ENCODE peak calls at places on chromosomes 1 and 21, in nine cellular contexts. U, O, I, D, M, L, Z, Q and J are unnamed samples. For H3K4me1, the result is how much of the 10 kb centered on the place peaks cover.

GRCh38 chr21:33461538-33462250 is 18.1 kb downstream of the TMEM50B start:
- DNase-seq in U (no peak), Q (no peak), D (no peak), Z (no peak), I (no peak), O (no peak), L (no peak), M (no peak), J (no peak)

GRCh38 chr1:119367332-119368124 is 1.1 kb upstream of the HAO2 start:
- DNase-seq in M (no peak), U (peak), O (no peak), Q (peak), I (peak), Z (no peak), D (peak), L (no peak), J (no peak)

GRCh38 chr1:30887485-30888315 is 20.9 kb downstream of the SDC3 start:
- DNase-seq in U (no peak), Z (no peak), M (no peak), Q (peak), I (no peak), L (no peak), D (peak), O (no peak), J (no peak)

GRCh38 chr1:156625436-156626078 is 6.3 kb downstream of the HAPLN2 start:
- DNase-seq in M (peak), L (peak), U (peak), Q (peak), D (peak), I (peak), Z (peak), O (peak), J (peak)

GRCh38 chr21:42191978-42192595 is 26.9 kb upstream of the ABCG1 start:
- DNase-seq in L (no peak), Z (no peak), I (no peak), Q (no peak), U (no peak), D (no peak), O (no peak), M (no peak), J (no peak)

GRCh38 chr1:177556163-177556562 is 385.4 kb downstream of the BRINP2 start:
- DNase-seq in O (no peak), I (no peak), Q (no peak), D (no peak), Z (no peak), L (no peak), M (no peak), U (no peak), J (no peak)

GRCh38 chr1:16393255-16394177 is 26.5 kb downstream of the SZRD1 start:
- DNase-seq in D (no peak), O (no peak), Q (no peak), I (peak), Z (no peak), L (no peak), M (no peak), U (no peak), J (no peak)

GRCh38 chr1:2987773-2988172 is 33.5 kb upstream of the ACTRT2 start:
- DNase-seq in M (no peak), L (no peak), D (no peak), Q (no peak), I (no peak), O (no peak), U (no peak), Z (peak), J (peak)

GRCh38 chr1:155128755-155129473 is 1.2 kb downstream of the EFNA1 start:
- DNase-seq in M (peak), Z (no peak), Q (no peak), D (peak), O (no peak), U (no peak), L (no peak), I (peak), J (peak)

GRCh38 chr21:26846036-26846931 is 1.1 kb upstream of the ADAMTS1 start:
- DNase-seq in D (peak), O (peak), U (peak), L (peak), I (peak), Q (peak), M (peak), Z (peak), J (peak)

GRCh38 chr1:180262628-180263488 is 32.8 kb downstream of the LHX4 start:
- DNase-seq in U (no peak), Z (no peak), I (peak), O (no peak), Q (no peak), D (no peak), L (no peak), M (no peak), J (no peak)

GRCh38 chr1:41498809-41499208 is 14.3 kb upstream of the EDN2 start:
- DNase-seq in Z (peak), I (peak), M (peak), L (peak), D (no peak), U (no peak), O (no peak), Q (peak), J (no peak)

GRCh38 chr1:906532-907420 is 16.9 kb upstream of the SAMD11 start:
- DNase-seq in I (peak), M (peak), Z (peak), O (peak), L (peak), Q (peak), D (no peak), U (peak), J (peak)

GRCh38 chr1:246365708-246366107 is 141.4 kb downstream of the SMYD3 start:
- DNase-seq in O (no peak), Q (no peak), I (no peak), L (no peak), D (peak), U (no peak), Z (no peak), M (no peak), J (no peak)

GRCh38 chr1:162756523-162756922 is 34.0 kb upstream of the HSD17B7 start:
- DNase-seq in O (no peak), Z (no peak), L (no peak), M (no peak), D (peak), U (no peak), Q (peak), I (peak), J (no peak)

GRCh38 chr1:30397576-30397975 is 325.8 kb downstream of the MATN1 start:
- DNase-seq in Q (no peak), U (no peak), L (no peak), D (no peak), O (no peak), Z (peak), I (no peak), M (no peak), J (no peak)

GRCh38 chr1:234730542-234731370 is 120.8 kb upstream of the IRF2BP2 start:
- DNase-seq in O (no peak), U (no peak), Q (no peak), Z (no peak), I (no peak), L (no peak), D (peak), M (no peak), J (no peak)

GRCh38 chr21:29378814-29379213 is 80.1 kb downstream of the BACH1 start:
- DNase-seq in Z (no peak), M (no peak), Q (no peak), U (no peak), I (peak), O (no peak), L (peak), D (no peak), J (no peak)

GRCh38 chr1:22416555-22417454 is 34.8 kb upstream of the ZBTB40 start:
- DNase-seq in I (peak), U (peak), O (no peak), D (peak), Z (no peak), Q (peak), L (peak), M (peak), J (peak)

GRCh38 chr21:41167348-41168342 is at the start of gene BACE2:
- DNase-seq in M (peak), L (peak), U (peak), O (peak), Z (peak), I (peak), Q (peak), D (peak), J (peak)

GRCh38 chr1:115246526-115246925 is 91.5 kb downstream of the NGF start:
- DNase-seq in L (no peak), M (no peak), Q (peak), I (no peak), O (no peak), Z (no peak), D (no peak), U (no peak), J (no peak)

GRCh38 chr1:157090196-157090647 is 9.4 kb downstream of the ETV3L start:
- DNase-seq in U (peak), Z (peak), D (peak), M (peak), O (peak), L (peak), Q (peak), I (peak), J (peak)

GRCh38 chr21:15219866-15220265 is 155.1 kb upstream of the NRIP1 start:
- DNase-seq in U (no peak), Z (no peak), M (no peak), Q (no peak), O (no peak), L (no peak), D (no peak), I (no peak), J (no peak)

GRCh38 chr1:224703702-224704408 is 87.7 kb downstream of the CNIH3 start:
- DNase-seq in I (no peak), O (no peak), D (no peak), Z (no peak), U (no peak), M (no peak), Q (no peak), L (no peak), J (no peak)

GRCh38 chr1:194618101-194618500 is 1431.7 kb upstream of the B3GALT2 start:
- DNase-seq in M (no peak), I (no peak), Q (no peak), O (no peak), Z (no peak), L (no peak), D (no peak), U (no peak), J (no peak)

GRCh38 chr1:18198240-18198639 is 90.6 kb downstream of the IGSF21 start:
- DNase-seq in Q (no peak), L (no peak), M (no peak), Z (no peak), U (no peak), D (no peak), O (no peak), I (no peak), J (no peak)

GRCh38 chr1:211577826-211578639 is 928 bp downstream of the SLC30A1 start:
- DNase-seq in Q (peak), D (peak), U (peak), Z (peak), I (peak), M (peak), O (peak), L (peak), J (peak)

GRCh38 chr1:162690672-162691434 is 58.6 kb downstream of the DDR2 start:
- DNase-seq in D (peak), L (no peak), O (peak), Z (peak), Q (peak), U (peak), M (peak), I (peak), J (no peak)

GRCh38 chr1:201422436-201423030 is 1.0 kb upstream of the TNNI1 start:
- DNase-seq in Q (no peak), D (no peak), U (no peak), Z (no peak), I (no peak), M (no peak), O (no peak), L (no peak), J (no peak)

GRCh38 chr1:21669033-21669286 is 197 bp downstream of the RAP1GAP start:
- DNase-seq in M (no peak), U (peak), O (no peak), Z (no peak), D (no peak), I (no peak), Q (no peak), L (no peak), J (no peak)

GRCh38 chr1:100622037-100622436 is 84.1 kb downstream of the GPR88 start:
- DNase-seq in U (peak), D (peak), L (peak), I (peak), M (no peak), O (no peak), Z (no peak), Q (peak), J (no peak)

GRCh38 chr1:6922096-6922931 is 137.1 kb downstream of the CAMTA1 start:
- DNase-seq in U (peak), O (no peak), L (no peak), D (peak), M (no peak), I (peak), Q (peak), Z (peak), J (no peak)

GRCh38 chr1:186325239-186325638 is 49.8 kb downstream of the TPR start:
- DNase-seq in O (no peak), U (peak), D (peak), M (no peak), I (peak), Z (no peak), Q (peak), L (no peak), J (no peak)

GRCh38 chr1:245348626-245349025 is 193.8 kb downstream of the KIF26B start:
- DNase-seq in D (no peak), Z (peak), U (no peak), M (no peak), O (no peak), Q (no peak), I (no peak), L (no peak), J (no peak)

GRCh38 chr1:172040466-172040865 is 199.2 kb downstream of the DNM3 start:
- DNase-seq in L (no peak), I (peak), D (no peak), Q (peak), U (no peak), M (no peak), Z (no peak), O (no peak), J (no peak)

GRCh38 chr1:230401096-230401495 is 25.0 kb downstream of the PGBD5 start:
- DNase-seq in L (no peak), M (no peak), I (no peak), U (no peak), Q (no peak), O (no peak), D (no peak), Z (no peak), J (no peak)

GRCh38 chr1:203663294-203663693 is 36.7 kb downstream of the ATP2B4 start:
- DNase-seq in Z (no peak), U (no peak), I (peak), M (no peak), O (no peak), D (no peak), Q (peak), L (no peak), J (no peak)

GRCh38 chr21:35032474-35033263 is 16.4 kb downstream of the RUNX1 start:
- DNase-seq in Z (no peak), I (no peak), L (no peak), O (no peak), D (no peak), M (no peak), U (no peak), Q (no peak), J (no peak)
- H3K4me1 ChIP-seq in Z (under half), I (under half), L (under half), O (under half), D (under half), M (under half), U (under half), Q (under half), J (under half)

DNA sequence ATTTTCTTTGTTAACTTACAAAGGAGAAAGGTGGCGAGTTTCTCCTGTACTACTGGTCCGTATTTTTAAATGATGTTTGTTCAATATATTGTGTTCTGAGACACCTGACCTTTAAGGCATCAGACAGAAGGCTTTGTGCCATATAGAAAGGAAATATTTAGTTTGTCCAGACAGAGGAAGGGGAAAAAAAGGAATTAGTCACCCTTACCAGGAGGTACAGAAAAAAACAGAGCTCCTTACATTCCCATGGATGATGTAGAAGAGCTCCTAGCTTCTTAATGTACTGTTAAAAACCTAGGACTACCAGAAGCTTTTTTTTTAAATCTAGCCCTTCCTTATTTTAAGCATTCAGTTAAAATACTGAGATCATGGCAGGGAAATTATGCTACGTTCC is 12.4 kb upstream of the PODN start:
- DNase-seq in I (no peak), M (no peak), Q (no peak), U (no peak), O (no peak), Z (no peak), D (no peak), L (no peak), J (no peak)
- H3K4me3 ChIP-seq in I (no peak), M (no peak), Q (no peak), U (no peak), O (no peak), Z (no peak), D (no peak), L (no peak), J (no peak)

GRCh38 chr1:10687142-10687715 is 109.2 kb downstream of the CASZ1 start:
- DNase-seq in L (no peak), Z (no peak), D (no peak), I (no peak), M (no peak), Q (no peak), U (no peak), O (no peak), J (peak)
- H3K4me1 ChIP-seq in L (under half), Z (half or more), D (under half), I (half or more), M (half or more), Q (under half), U (under half), O (under half), J (under half)

GRCh38 chr21:9758141-9758540 is 763.2 kb upstream of the TPTE start:
- DNase-seq in D (no peak), M (no peak), I (no peak), L (no peak), U (no peak), Z (no peak), O (no peak), Q (no peak), J (no peak)
- H3K4me3 ChIP-seq in D (peak), M (no peak), I (no peak), L (no peak), U (no peak), Z (no peak), O (no peak), Q (no peak), J (no peak)

DNA sequence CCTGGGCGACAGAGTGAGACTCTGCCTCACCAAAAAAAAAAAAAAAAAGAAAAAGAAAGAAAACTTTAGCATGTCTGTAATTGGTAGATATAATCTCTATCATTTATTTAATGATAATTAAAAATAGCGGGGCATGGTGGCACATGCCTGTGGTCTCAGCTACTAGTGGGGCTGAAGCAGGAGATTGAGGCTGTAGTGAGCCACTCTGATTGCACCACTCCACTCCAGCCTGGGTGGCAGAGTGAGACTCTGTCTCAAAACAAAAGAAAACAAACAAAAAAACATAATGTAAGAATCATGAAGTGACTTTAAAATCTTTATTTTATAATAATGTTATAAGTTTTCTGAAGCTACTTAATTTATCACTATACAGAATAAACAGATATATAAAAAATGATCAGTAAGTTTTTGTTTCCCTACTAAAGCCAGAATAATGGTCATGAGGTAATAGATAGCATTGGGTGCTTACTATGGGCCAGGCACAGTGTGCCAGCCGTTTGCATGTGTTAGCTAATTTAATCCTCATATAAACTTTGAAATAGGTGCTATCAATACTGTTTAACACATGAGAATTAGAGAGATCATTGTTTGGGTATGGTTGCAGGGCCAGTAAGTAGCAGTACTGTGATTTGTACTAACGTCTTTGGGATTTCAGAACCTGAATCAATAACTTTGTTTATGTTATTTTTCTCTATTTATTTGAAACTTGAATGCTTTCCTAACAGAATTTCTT is 23.8 kb downstream of the CLIC4 start:
- DNase-seq in D (no peak), I (no peak), O (no peak), Q (peak), L (no peak), U (no peak), M (no peak), Z (no peak), J (no peak)
- H3K4me1 ChIP-seq in D (under half), I (under half), O (under half), Q (half or more), L (under half), U (under half), M (half or more), Z (under half), J (under half)